ENCODE peak calls at places on chromosomes 1 and 21, in seven cellular contexts. One of them, this sample, is unnamed.

GRCh38 chr21:42865361-42866160 is 13.8 kb downstream of the WDR4 start:
- DNase-seq in fibroblast of the conjunctiva: no peak
- DNase-seq in ELF-1: no peak
- DNase-seq in AG10803: peak
- DNase-seq in M059J: no peak
- DNase-seq in C1 segment of cervical spinal cord: no peak
- DNase-seq in T47D: no peak
- DNase-seq in this sample: no peak

GRCh38 chr1:112618721-112619517 is at the start of gene ST7L:
- DNase-seq in T47D: peak
- DNase-seq in C1 segment of cervical spinal cord: peak
- DNase-seq in fibroblast of the conjunctiva: peak
- DNase-seq in M059J: peak
- DNase-seq in ELF-1: peak
- DNase-seq in AG10803: peak
- DNase-seq in this sample: peak

GRCh38 chr21:38171723-38172344 is 85.0 kb upstream of the KCNJ15 start:
- DNase-seq in C1 segment of cervical spinal cord: no peak
- DNase-seq in M059J: peak
- DNase-seq in ELF-1: peak
- DNase-seq in AG10803: peak
- DNase-seq in T47D: peak
- DNase-seq in fibroblast of the conjunctiva: no peak
- DNase-seq in this sample: no peak

GRCh38 chr1:203954293-203954692 is 92.9 kb downstream of the SNRPE start:
- DNase-seq in ELF-1: no peak
- DNase-seq in M059J: no peak
- DNase-seq in C1 segment of cervical spinal cord: no peak
- DNase-seq in fibroblast of the conjunctiva: no peak
- DNase-seq in T47D: no peak
- DNase-seq in AG10803: no peak
- DNase-seq in this sample: no peak

GRCh38 chr1:59013276-59013927 is 229.6 kb upstream of the JUN start:
- DNase-seq in T47D: peak
- DNase-seq in C1 segment of cervical spinal cord: no peak
- DNase-seq in fibroblast of the conjunctiva: no peak
- DNase-seq in AG10803: peak
- DNase-seq in ELF-1: peak
- DNase-seq in M059J: peak
- DNase-seq in this sample: peak

GRCh38 chr1:32683397-32683796 is 19.2 kb downstream of the SYNC start:
- DNase-seq in C1 segment of cervical spinal cord: no peak
- DNase-seq in ELF-1: no peak
- DNase-seq in T47D: no peak
- DNase-seq in fibroblast of the conjunctiva: no peak
- DNase-seq in AG10803: no peak
- DNase-seq in M059J: no peak
- DNase-seq in this sample: no peak

GRCh38 chr21:43278766-43279577 is 110.2 kb downstream of the CRYAA start:
- DNase-seq in C1 segment of cervical spinal cord: no peak
- DNase-seq in ELF-1: no peak
- DNase-seq in M059J: no peak
- DNase-seq in AG10803: no peak
- DNase-seq in T47D: no peak
- DNase-seq in fibroblast of the conjunctiva: no peak
- DNase-seq in this sample: no peak

GRCh38 chr1:161958425-161958824 is 65.2 kb downstream of the OLFML2B start:
- DNase-seq in T47D: no peak
- DNase-seq in C1 segment of cervical spinal cord: no peak
- DNase-seq in fibroblast of the conjunctiva: no peak
- DNase-seq in M059J: peak
- DNase-seq in AG10803: no peak
- DNase-seq in ELF-1: no peak
- DNase-seq in this sample: no peak

GRCh38 chr1:21891621-21892479 is 45.3 kb downstream of the HSPG2 start:
- DNase-seq in C1 segment of cervical spinal cord: no peak
- DNase-seq in T47D: no peak
- DNase-seq in ELF-1: no peak
- DNase-seq in fibroblast of the conjunctiva: no peak
- DNase-seq in M059J: no peak
- DNase-seq in AG10803: no peak
- DNase-seq in this sample: no peak

GRCh38 chr1:59368007-59368670 is 71.2 kb downstream of the FGGY start:
- DNase-seq in C1 segment of cervical spinal cord: no peak
- DNase-seq in M059J: no peak
- DNase-seq in T47D: no peak
- DNase-seq in AG10803: no peak
- DNase-seq in fibroblast of the conjunctiva: no peak
- DNase-seq in ELF-1: no peak
- DNase-seq in this sample: no peak

GRCh38 chr1:177183801-177184200 is 13.0 kb downstream of the BRINP2 start:
- DNase-seq in C1 segment of cervical spinal cord: no peak
- DNase-seq in T47D: no peak
- DNase-seq in fibroblast of the conjunctiva: no peak
- DNase-seq in ELF-1: no peak
- DNase-seq in M059J: no peak
- DNase-seq in AG10803: no peak
- DNase-seq in this sample: no peak

GRCh38 chr1:68426594-68426993 is 23.2 kb downstream of the RPE65 start:
- DNase-seq in ELF-1: no peak
- DNase-seq in AG10803: peak
- DNase-seq in C1 segment of cervical spinal cord: no peak
- DNase-seq in fibroblast of the conjunctiva: no peak
- DNase-seq in T47D: no peak
- DNase-seq in M059J: no peak
- DNase-seq in this sample: no peak

GRCh38 chr1:223000549-223001135 is 142.4 kb downstream of the TLR5 start:
- DNase-seq in C1 segment of cervical spinal cord: no peak
- DNase-seq in M059J: no peak
- DNase-seq in T47D: no peak
- DNase-seq in AG10803: no peak
- DNase-seq in fibroblast of the conjunctiva: no peak
- DNase-seq in ELF-1: no peak
- DNase-seq in this sample: no peak

GRCh38 chr1:36463404-36463772 is 796 bp downstream of the MRPS15 start:
- DNase-seq in AG10803: no peak
- DNase-seq in M059J: no peak
- DNase-seq in ELF-1: no peak
- DNase-seq in T47D: no peak
- DNase-seq in fibroblast of the conjunctiva: no peak
- DNase-seq in C1 segment of cervical spinal cord: no peak
- DNase-seq in this sample: no peak

GRCh38 chr21:16193758-16194606 is 464.2 kb downstream of the USP25 start:
- DNase-seq in M059J: peak
- DNase-seq in fibroblast of the conjunctiva: peak
- DNase-seq in C1 segment of cervical spinal cord: no peak
- DNase-seq in T47D: peak
- DNase-seq in ELF-1: peak
- DNase-seq in AG10803: peak
- DNase-seq in this sample: peak

GRCh38 chr21:38843806-38844479 is 38.2 kb downstream of the ETS2 start:
- DNase-seq in M059J: no peak
- DNase-seq in fibroblast of the conjunctiva: peak
- DNase-seq in AG10803: peak
- DNase-seq in ELF-1: no peak
- DNase-seq in C1 segment of cervical spinal cord: no peak
- DNase-seq in T47D: no peak
- DNase-seq in this sample: no peak

GRCh38 chr1:8118031-8118451 is 91.9 kb upstream of the ERRFI1 start:
- DNase-seq in C1 segment of cervical spinal cord: no peak
- DNase-seq in ELF-1: peak
- DNase-seq in M059J: peak
- DNase-seq in fibroblast of the conjunctiva: no peak
- DNase-seq in T47D: no peak
- DNase-seq in AG10803: no peak
- DNase-seq in this sample: no peak

GRCh38 chr1:110787328-110788071 is 85.4 kb upstream of the CD53 start:
- DNase-seq in T47D: no peak
- DNase-seq in M059J: no peak
- DNase-seq in ELF-1: no peak
- DNase-seq in C1 segment of cervical spinal cord: no peak
- DNase-seq in fibroblast of the conjunctiva: no peak
- DNase-seq in AG10803: no peak
- DNase-seq in this sample: no peak

GRCh38 chr1:91842563-91842962 is 43.4 kb downstream of the TGFBR3 start:
- DNase-seq in AG10803: no peak
- DNase-seq in T47D: no peak
- DNase-seq in M059J: no peak
- DNase-seq in fibroblast of the conjunctiva: no peak
- DNase-seq in C1 segment of cervical spinal cord: no peak
- DNase-seq in ELF-1: no peak
- DNase-seq in this sample: no peak

GRCh38 chr1:19343617-19344350 is 31.7 kb downstream of the SLC66A1 start:
- DNase-seq in C1 segment of cervical spinal cord: no peak
- DNase-seq in AG10803: no peak
- DNase-seq in ELF-1: no peak
- DNase-seq in fibroblast of the conjunctiva: no peak
- DNase-seq in M059J: no peak
- DNase-seq in T47D: no peak
- DNase-seq in this sample: no peak

GRCh38 chr1:233641029-233641428 is 27.1 kb downstream of the KCNK1 start:
- DNase-seq in T47D: no peak
- DNase-seq in C1 segment of cervical spinal cord: no peak
- DNase-seq in ELF-1: no peak
- DNase-seq in fibroblast of the conjunctiva: no peak
- DNase-seq in M059J: no peak
- DNase-seq in AG10803: no peak
- DNase-seq in this sample: no peak

GRCh38 chr1:119179051-119179450 is 38.6 kb upstream of the WARS2 start:
- DNase-seq in AG10803: no peak
- DNase-seq in ELF-1: no peak
- DNase-seq in M059J: no peak
- DNase-seq in T47D: no peak
- DNase-seq in fibroblast of the conjunctiva: no peak
- DNase-seq in C1 segment of cervical spinal cord: no peak
- DNase-seq in this sample: no peak

GRCh38 chr21:46069719-46070279 is 28.1 kb upstream of the COL6A2 start:
- DNase-seq in C1 segment of cervical spinal cord: no peak
- DNase-seq in M059J: no peak
- DNase-seq in T47D: no peak
- DNase-seq in AG10803: no peak
- DNase-seq in fibroblast of the conjunctiva: no peak
- DNase-seq in ELF-1: no peak
- DNase-seq in this sample: no peak

GRCh38 chr1:37795340-37796110 is 1.9 kb downstream of the MANEAL start:
- DNase-seq in AG10803: peak
- DNase-seq in M059J: peak
- DNase-seq in T47D: peak
- DNase-seq in fibroblast of the conjunctiva: no peak
- DNase-seq in C1 segment of cervical spinal cord: no peak
- DNase-seq in ELF-1: peak
- DNase-seq in this sample: no peak

GRCh38 chr1:9192578-9192977 is 42.0 kb upstream of the H6PD start:
- DNase-seq in T47D: no peak
- DNase-seq in fibroblast of the conjunctiva: no peak
- DNase-seq in C1 segment of cervical spinal cord: no peak
- DNase-seq in AG10803: no peak
- DNase-seq in ELF-1: no peak
- DNase-seq in M059J: no peak
- DNase-seq in this sample: no peak

GRCh38 chr1:247528812-247529474 is 7.3 kb downstream of the OR2C3 start:
- DNase-seq in fibroblast of the conjunctiva: no peak
- DNase-seq in ELF-1: no peak
- DNase-seq in C1 segment of cervical spinal cord: no peak
- DNase-seq in M059J: peak
- DNase-seq in AG10803: no peak
- DNase-seq in T47D: no peak
- DNase-seq in this sample: no peak

GRCh38 chr1:6724517-6725141 is 23.0 kb upstream of the DNAJC11 start:
- DNase-seq in ELF-1: peak
- DNase-seq in fibroblast of the conjunctiva: no peak
- DNase-seq in M059J: peak
- DNase-seq in C1 segment of cervical spinal cord: no peak
- DNase-seq in T47D: no peak
- DNase-seq in AG10803: peak
- DNase-seq in this sample: no peak

GRCh38 chr1:223628233-223628632 is 37.3 kb downstream of the CAPN8 start:
- DNase-seq in fibroblast of the conjunctiva: peak
- DNase-seq in T47D: peak
- DNase-seq in M059J: peak
- DNase-seq in C1 segment of cervical spinal cord: no peak
- DNase-seq in ELF-1: peak
- DNase-seq in AG10803: peak
- DNase-seq in this sample: no peak

GRCh38 chr1:61481313-61481712 is 243.6 kb downstream of the TM2D1 start:
- DNase-seq in AG10803: no peak
- DNase-seq in M059J: peak
- DNase-seq in fibroblast of the conjunctiva: no peak
- DNase-seq in ELF-1: no peak
- DNase-seq in T47D: no peak
- DNase-seq in C1 segment of cervical spinal cord: no peak
- DNase-seq in this sample: peak

GRCh38 chr1:5909576-5910275 is 82.5 kb downstream of the NPHP4 start:
- DNase-seq in C1 segment of cervical spinal cord: no peak
- DNase-seq in fibroblast of the conjunctiva: no peak
- DNase-seq in T47D: no peak
- DNase-seq in ELF-1: no peak
- DNase-seq in M059J: no peak
- DNase-seq in AG10803: no peak
- DNase-seq in this sample: no peak

GRCh38 chr1:232226197-232226681 is 403.7 kb downstream of the SIPA1L2 start:
- DNase-seq in AG10803: peak
- DNase-seq in T47D: peak
- DNase-seq in fibroblast of the conjunctiva: no peak
- DNase-seq in ELF-1: peak
- DNase-seq in M059J: peak
- DNase-seq in C1 segment of cervical spinal cord: no peak
- DNase-seq in this sample: no peak

GRCh38 chr1:215824245-215824644 is 257.1 kb downstream of the KCTD3 start:
- DNase-seq in ELF-1: peak
- DNase-seq in C1 segment of cervical spinal cord: no peak
- DNase-seq in AG10803: no peak
- DNase-seq in T47D: peak
- DNase-seq in M059J: peak
- DNase-seq in fibroblast of the conjunctiva: no peak
- DNase-seq in this sample: no peak

GRCh38 chr1:201561604-201562003 is 22.7 kb downstream of the NAV1 start:
- DNase-seq in T47D: no peak
- DNase-seq in AG10803: peak
- DNase-seq in C1 segment of cervical spinal cord: no peak
- DNase-seq in ELF-1: peak
- DNase-seq in fibroblast of the conjunctiva: no peak
- DNase-seq in M059J: peak
- DNase-seq in this sample: no peak

GRCh38 chr1:106889054-106889453 is 167.4 kb upstream of the PRMT6 start:
- DNase-seq in T47D: no peak
- DNase-seq in fibroblast of the conjunctiva: no peak
- DNase-seq in AG10803: no peak
- DNase-seq in ELF-1: no peak
- DNase-seq in C1 segment of cervical spinal cord: no peak
- DNase-seq in M059J: no peak
- DNase-seq in this sample: no peak

GRCh38 chr1:15056515-15057285 is 96.8 kb upstream of the TMEM51 start:
- DNase-seq in AG10803: peak
- DNase-seq in M059J: peak
- DNase-seq in T47D: no peak
- DNase-seq in fibroblast of the conjunctiva: peak
- DNase-seq in ELF-1: no peak
- DNase-seq in C1 segment of cervical spinal cord: no peak
- DNase-seq in this sample: no peak

GRCh38 chr21:15653710-15654109 is 76.1 kb upstream of the USP25 start:
- DNase-seq in C1 segment of cervical spinal cord: no peak
- DNase-seq in T47D: no peak
- DNase-seq in ELF-1: no peak
- DNase-seq in fibroblast of the conjunctiva: no peak
- DNase-seq in M059J: no peak
- DNase-seq in AG10803: no peak
- DNase-seq in this sample: no peak

GRCh38 chr1:2523891-2524609 is 2.3 kb downstream of the PANK4 start:
- DNase-seq in T47D: no peak
- DNase-seq in fibroblast of the conjunctiva: no peak
- DNase-seq in C1 segment of cervical spinal cord: no peak
- DNase-seq in ELF-1: no peak
- DNase-seq in AG10803: no peak
- DNase-seq in M059J: no peak
- DNase-seq in this sample: no peak

GRCh38 chr1:16075337-16076002 is 2.0 kb upstream of the FAM131C start:
- DNase-seq in ELF-1: no peak
- DNase-seq in fibroblast of the conjunctiva: no peak
- DNase-seq in M059J: peak
- DNase-seq in AG10803: peak
- DNase-seq in C1 segment of cervical spinal cord: no peak
- DNase-seq in T47D: no peak
- DNase-seq in this sample: no peak

This sample was measured in lower leg skin.